ENCODE peak calls at places on chromosome 18, in eight cellular contexts. O is cardiac muscle cell, N is MCF 10A, L is Calu3, V is GM13976, Q is GM13977, I is lower leg skin, C is MM.1S. H is an unnamed sample.

GRCh38 chr18:55999641-56000040 is 411.6 kb upstream of the TCF4 start:
- DNase-seq in O (no peak), N (no peak), L (no peak), V (no peak), Q (no peak), I (no peak), C (no peak), H (no peak)

GRCh38 chr18:63708650-63709049 is 5.9 kb downstream of the SERPINB11 start:
- DNase-seq in O (no peak), N (no peak), L (no peak), V (no peak), Q (no peak), I (no peak), C (no peak), H (no peak)

GRCh38 chr18:11392292-11392691 is 217.1 kb upstream of the SLC35G4 start:
- DNase-seq in O (peak), N (no peak), L (no peak), V (no peak), Q (no peak), I (no peak), C (no peak), H (no peak)

GRCh38 chr18:50780144-50780543 is 39.7 kb downstream of the MRO start:
- DNase-seq in O (no peak), N (no peak), L (no peak), V (no peak), Q (no peak), I (no peak), C (no peak), H (no peak)

GRCh38 chr18:55927831-55928230 is 339.8 kb upstream of the TCF4 start:
- DNase-seq in O (no peak), N (peak), L (no peak), V (no peak), Q (no peak), I (no peak), C (no peak), H (no peak)

GRCh38 chr18:75199327-75199726 is 9.6 kb downstream of the PTGR3 start:
- DNase-seq in O (no peak), N (no peak), L (no peak), V (no peak), Q (no peak), I (no peak), C (no peak), H (no peak)

GRCh38 chr18:10949655-10950054 is 199.7 kb downstream of the PIEZO2 start:
- DNase-seq in O (no peak), N (no peak), L (no peak), V (no peak), Q (no peak), I (no peak), C (no peak), H (no peak)

GRCh38 chr18:35130236-35130635 is 89.0 kb downstream of the MAPRE2 start:
- DNase-seq in O (no peak), N (no peak), L (no peak), V (no peak), Q (no peak), I (no peak), C (no peak), H (no peak)

GRCh38 chr18:10318686-10318960 is 135.8 kb upstream of the APCDD1 start:
- DNase-seq in O (no peak), N (peak), L (no peak), V (no peak), Q (no peak), I (no peak), C (no peak), H (no peak)

GRCh38 chr18:51191139-51191717 is 6.3 kb downstream of the MEX3C start:
- DNase-seq in O (no peak), N (no peak), L (no peak), V (no peak), Q (no peak), I (no peak), C (peak), H (no peak)

GRCh38 chr18:21053127-21053526 is 58.5 kb downstream of the ROCK1 start:
- DNase-seq in O (no peak), N (peak), L (no peak), V (no peak), Q (no peak), I (no peak), C (no peak), H (no peak)

GRCh38 chr18:77119851-77120491 is 12.6 kb downstream of the MBP start:
- DNase-seq in O (no peak), N (no peak), L (no peak), V (no peak), Q (no peak), I (no peak), C (no peak), H (no peak)

GRCh38 chr18:26227051-26227672 is 917 bp downstream of the TAF4B start:
- DNase-seq in O (no peak), N (peak), L (no peak), V (no peak), Q (no peak), I (no peak), C (peak), H (no peak)

GRCh38 chr18:35703043-35703688 is 121.6 kb downstream of the GALNT1 start:
- DNase-seq in O (no peak), N (no peak), L (no peak), V (no peak), Q (no peak), I (no peak), C (no peak), H (no peak)

GRCh38 chr18:40109251-40110049 is 1845.6 kb upstream of the PIK3C3 start:
- DNase-seq in O (no peak), N (no peak), L (no peak), V (no peak), Q (no peak), I (no peak), C (peak), H (peak)

GRCh38 chr18:47815486-47816270 is 114.8 kb downstream of the SMAD2 start:
- DNase-seq in O (peak), N (no peak), L (no peak), V (no peak), Q (no peak), I (no peak), C (no peak), H (peak)

GRCh38 chr18:3554091-3554601 is 104.2 kb downstream of the TGIF1 start:
- DNase-seq in O (peak), N (no peak), L (no peak), V (no peak), Q (no peak), I (no peak), C (no peak), H (no peak)

GRCh38 chr18:12747530-12748315 is 44.9 kb downstream of the PSMG2 start:
- DNase-seq in O (no peak), N (no peak), L (no peak), V (no peak), Q (no peak), I (no peak), C (no peak), H (no peak)

GRCh38 chr18:55552498-55553189 is 35.3 kb downstream of the TCF4 start:
- DNase-seq in O (no peak), N (no peak), L (no peak), V (no peak), Q (no peak), I (no peak), C (no peak), H (no peak)

GRCh38 chr18:55925772-55926171 is 337.8 kb upstream of the TCF4 start:
- DNase-seq in O (no peak), N (no peak), L (no peak), V (no peak), Q (no peak), I (no peak), C (no peak), H (no peak)

GRCh38 chr18:25732862-25733261 is 357.6 kb downstream of the SS18 start:
- DNase-seq in O (no peak), N (no peak), L (no peak), V (no peak), Q (no peak), I (no peak), C (no peak), H (no peak)

GRCh38 chr18:46591821-46592391 is 65.1 kb downstream of the LOXHD1 start:
- DNase-seq in O (no peak), N (no peak), L (no peak), V (no peak), Q (no peak), I (no peak), C (no peak), H (no peak)

GRCh38 chr18:1062592-1062991 is 157.9 kb downstream of the ADCYAP1 start:
- DNase-seq in O (no peak), N (no peak), L (no peak), V (no peak), Q (no peak), I (no peak), C (no peak), H (no peak)

GRCh38 chr18:8982416-8983183 is 119.9 kb upstream of the NDUFV2 start:
- DNase-seq in O (peak), N (peak), L (peak), V (no peak), Q (peak), I (peak), C (peak), H (peak)

GRCh38 chr18:12948055-12948804 is 419 bp downstream of the SEH1L start:
- DNase-seq in O (peak), N (peak), L (peak), V (peak), Q (peak), I (peak), C (peak), H (peak)

GRCh38 chr18:36314098-36314497 is 16.6 kb downstream of the FHOD3 start:
- DNase-seq in O (no peak), N (peak), L (no peak), V (no peak), Q (no peak), I (no peak), C (no peak), H (no peak)

GRCh38 chr18:23822590-23823385 is 133.5 kb downstream of the LAMA3 start:
- DNase-seq in O (no peak), N (peak), L (no peak), V (no peak), Q (no peak), I (no peak), C (no peak), H (no peak)

GRCh38 chr18:2683055-2683454 is 27.5 kb downstream of the SMCHD1 start:
- DNase-seq in O (no peak), N (no peak), L (no peak), V (no peak), Q (no peak), I (no peak), C (no peak), H (no peak)

GRCh38 chr18:8893221-8893620 is 187.9 kb downstream of the MTCL1 start:
- DNase-seq in O (no peak), N (no peak), L (no peak), V (no peak), Q (no peak), I (no peak), C (no peak), H (no peak)

GRCh38 chr18:765764-766549 is 46.1 kb downstream of the YES1 start:
- DNase-seq in O (no peak), N (no peak), L (no peak), V (no peak), Q (no peak), I (no peak), C (no peak), H (no peak)

GRCh38 chr18:2002178-2002577 is 569.1 kb downstream of the METTL4 start:
- DNase-seq in O (peak), N (no peak), L (no peak), V (no peak), Q (no peak), I (no peak), C (no peak), H (no peak)

GRCh38 chr18:77124452-77124922 is 8.1 kb downstream of the MBP start:
- DNase-seq in O (no peak), N (no peak), L (peak), V (peak), Q (peak), I (no peak), C (no peak), H (peak)

GRCh38 chr18:59065684-59066083 is 74.0 kb upstream of the SEC11C start:
- DNase-seq in O (no peak), N (no peak), L (no peak), V (no peak), Q (no peak), I (no peak), C (no peak), H (no peak)

GRCh38 chr18:59068672-59069071 is 71.0 kb upstream of the SEC11C start:
- DNase-seq in O (no peak), N (no peak), L (no peak), V (no peak), Q (no peak), I (no peak), C (no peak), H (no peak)

GRCh38 chr18:59070181-59070912 is 69.3 kb upstream of the SEC11C start:
- DNase-seq in O (peak), N (peak), L (peak), V (peak), Q (peak), I (peak), C (peak), H (peak)

GRCh38 chr18:59063912-59064311 is 75.8 kb upstream of the SEC11C start:
- DNase-seq in O (no peak), N (no peak), L (no peak), V (no peak), Q (no peak), I (no peak), C (no peak), H (no peak)

DNA sequence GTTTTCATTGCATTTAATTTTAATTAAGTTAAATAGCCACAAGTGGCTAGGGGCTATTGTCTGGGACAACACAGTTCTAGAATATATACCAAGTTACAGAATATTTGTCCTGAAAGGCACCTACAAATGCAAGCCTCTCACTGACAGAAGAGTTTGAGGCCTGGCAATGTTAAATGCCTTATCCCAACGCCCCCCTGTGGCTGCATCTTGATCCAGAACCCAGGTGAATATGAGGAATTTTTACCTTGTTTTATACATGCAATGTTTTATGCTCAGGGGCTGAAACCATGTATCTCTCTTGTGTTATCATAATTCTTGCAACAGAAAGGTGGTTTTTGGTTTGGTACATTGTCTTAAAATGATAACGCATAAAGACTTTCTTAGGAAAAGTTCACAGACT is 71.8 kb upstream of the SEC11C start:
- DNase-seq in O (peak), N (peak), L (peak), V (no peak), Q (no peak), I (no peak), C (peak), H (no peak)
- TF ChIP-seq CTCF in O (peak), N (peak), L (peak), V (peak), Q (peak), I (no peak), C (peak), H (peak)

GRCh38 chr18:79662051-79662450 is 17.6 kb upstream of the CTDP1 start:
- DNase-seq in O (no peak), N (no peak), L (no peak), V (no peak), Q (no peak), I (no peak), C (no peak), H (no peak)

GRCh38 chr18:79659733-79660132 is 19.9 kb upstream of the CTDP1 start:
- DNase-seq in O (no peak), N (no peak), L (no peak), V (no peak), Q (no peak), I (no peak), C (no peak), H (no peak)

GRCh38 chr18:79657342-79657996 is 22.1 kb upstream of the CTDP1 start:
- DNase-seq in O (no peak), N (no peak), L (no peak), V (no peak), Q (no peak), I (no peak), C (no peak), H (no peak)
- TF ChIP-seq CTCF in O (no peak), N (no peak), L (no peak), V (no peak), Q (no peak), I (no peak), C (no peak), H (no peak)

GRCh38 chr18:48937869-48938750 is 12.7 kb downstream of the SMAD7 start:
- DNase-seq in O (no peak), N (no peak), L (no peak), V (no peak), Q (no peak), I (no peak), C (no peak), H (no peak)
- TF ChIP-seq CTCF in O (no peak), N (no peak), L (peak), V (no peak), Q (no peak), I (no peak), C (no peak), H (no peak)

GRCh38 chr18:58526425-58527115 is 102.3 kb downstream of the ALPK2 start:
- DNase-seq in O (no peak), N (no peak), L (no peak), V (no peak), Q (no peak), I (no peak), C (no peak), H (no peak)
- TF ChIP-seq CTCF in O (no peak), N (no peak), L (no peak), V (no peak), Q (peak), I (no peak), C (no peak), H (no peak)

DNA sequence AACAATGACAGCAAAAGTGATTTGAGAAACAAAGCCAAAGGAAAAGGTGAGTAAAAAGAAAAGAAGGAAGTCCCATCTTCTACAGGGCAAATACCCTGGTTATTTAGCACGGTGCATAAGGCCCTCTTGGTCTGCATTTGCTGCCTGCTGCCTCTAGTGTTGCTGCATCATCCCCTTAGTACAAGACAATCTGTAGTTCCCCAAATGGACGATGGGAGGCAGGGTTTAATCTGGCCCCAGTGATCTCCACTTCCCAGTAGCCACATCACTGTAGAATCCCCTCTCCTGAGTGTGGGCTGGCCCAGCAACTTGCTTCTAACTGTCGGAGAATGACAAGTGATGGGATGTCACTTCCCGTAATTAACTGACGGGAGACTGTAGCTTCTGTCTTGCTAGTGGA is 85.1 kb downstream of the CTAGE1 start:
- DNase-seq in O (no peak), N (no peak), L (no peak), V (no peak), Q (no peak), I (no peak), C (no peak), H (no peak)
- TF ChIP-seq CTCF in O (peak), N (no peak), L (no peak), V (no peak), Q (peak), I (no peak), C (no peak), H (no peak)

GRCh38 chr18:44782617-44783016 is 101.9 kb downstream of the SETBP1 start:
- DNase-seq in O (no peak), N (no peak), L (no peak), V (no peak), Q (no peak), I (no peak), C (no peak), H (no peak)
- TF ChIP-seq CTCF in O (no peak), N (no peak), L (no peak), V (no peak), Q (no peak), I (no peak), C (no peak), H (no peak)

GRCh38 chr18:59303006-59303405 is 15.4 kb downstream of the CPLX4 start:
- DNase-seq in O (no peak), N (no peak), L (no peak), V (no peak), Q (no peak), I (no peak), C (no peak), H (no peak)

GRCh38 chr18:59303656-59304055 is 14.8 kb downstream of the CPLX4 start:
- DNase-seq in O (no peak), N (no peak), L (no peak), V (no peak), Q (no peak), I (no peak), C (no peak), H (no peak)

GRCh38 chr18:59305295-59305694 is 13.2 kb downstream of the CPLX4 start:
- DNase-seq in O (no peak), N (no peak), L (no peak), V (no peak), Q (no peak), I (no peak), C (no peak), H (no peak)

GRCh38 chr18:59311631-59312030 is 6.8 kb downstream of the CPLX4 start:
- DNase-seq in O (no peak), N (no peak), L (no peak), V (no peak), Q (no peak), I (no peak), C (no peak), H (no peak)

GRCh38 chr18:59308201-59309014 is 10.0 kb downstream of the CPLX4 start:
- DNase-seq in O (peak), N (peak), L (peak), V (peak), Q (peak), I (peak), C (peak), H (peak)
- TF ChIP-seq CTCF in O (peak), N (peak), L (peak), V (peak), Q (peak), I (no peak), C (peak), H (peak)

GRCh38 chr18:37570336-37570930 is 4.8 kb upstream of the CELF4 start:
- DNase-seq in O (peak), N (no peak), L (no peak), V (no peak), Q (no peak), I (no peak), C (no peak), H (no peak)
- TF ChIP-seq CTCF in O (peak), N (no peak), L (no peak), V (no peak), Q (no peak), I (no peak), C (no peak), H (no peak)

GRCh38 chr18:32067375-32068167 is 24.1 kb upstream of the RNF138 start:
- DNase-seq in O (no peak), N (no peak), L (no peak), V (no peak), Q (no peak), I (no peak), C (no peak), H (no peak)

GRCh38 chr18:32074206-32074605 is 17.5 kb upstream of the RNF138 start:
- DNase-seq in O (no peak), N (no peak), L (no peak), V (no peak), Q (no peak), I (no peak), C (no peak), H (no peak)

DNA sequence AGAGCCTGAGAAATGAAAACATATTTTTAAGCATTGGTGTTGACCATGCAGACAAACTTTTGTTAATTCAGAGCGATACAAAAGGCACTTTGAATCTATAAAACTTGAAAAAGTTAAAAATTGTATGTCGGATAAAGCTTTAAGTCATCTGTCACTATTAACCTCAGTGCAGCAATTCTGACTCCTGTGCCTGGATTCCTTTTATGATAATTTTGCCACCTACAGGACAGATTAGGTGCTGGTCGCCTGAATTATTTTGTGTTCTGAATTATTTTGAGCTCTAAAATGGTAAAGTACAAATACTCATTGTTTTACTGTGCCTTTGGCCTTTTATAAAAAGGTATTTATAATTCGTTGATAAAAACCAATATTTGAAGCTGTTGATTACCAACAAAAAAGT is 19.4 kb upstream of the RNF138 start:
- DNase-seq in O (no peak), N (peak), L (no peak), V (peak), Q (peak), I (no peak), C (peak), H (peak)
- TF ChIP-seq CTCF in O (peak), N (peak), L (peak), V (no peak), Q (peak), I (no peak), C (peak), H (peak)

GRCh38 chr18:65721634-65722033 is 29.2 kb upstream of the CDH7 start:
- DNase-seq in O (no peak), N (no peak), L (no peak), V (no peak), Q (no peak), I (no peak), C (no peak), H (no peak)

GRCh38 chr18:65725421-65726050 is 25.3 kb upstream of the CDH7 start:
- DNase-seq in O (peak), N (peak), L (peak), V (peak), Q (no peak), I (no peak), C (peak), H (no peak)
- TF ChIP-seq CTCF in O (no peak), N (peak), L (peak), V (peak), Q (peak), I (no peak), C (peak), H (no peak)